ENCODE peak calls at places on chromosome 18, in ten cellular contexts. One of them, this sample, is unnamed.

GRCh38 chr18:76454429-76454828 is 40.6 kb downstream of the ZNF516 start:
- DNase-seq in mucosa of gallbladder: no peak
- DNase-seq in activated naive CD8-positive, alpha-beta T cell treated with anti-CD3 and anti-CD28 coated beads, Interleukin-2, amount 50 U/mL, for 24 hours: no peak
- DNase-seq in RWPE1: no peak
- DNase-seq in ACHN: no peak
- DNase-seq in activated naive CD4-positive, alpha-beta T cell: no peak
- DNase-seq in substantia nigra: no peak
- DNase-seq in HT1080: no peak
- DNase-seq in amniotic stem cell: no peak
- DNase-seq in activated CD4-positive, alpha-beta T cell treated with anti-CD3 and anti-CD28 coated beads, Interleukin-2, amount 10 ng/mL, durations not matched to agents 7 days and 5 days: no peak
- DNase-seq in this sample: no peak

GRCh38 chr18:78729099-78729467 is 250.5 kb upstream of the SALL3 start:
- DNase-seq in activated naive CD4-positive, alpha-beta T cell: no peak
- DNase-seq in HT1080: no peak
- DNase-seq in activated CD4-positive, alpha-beta T cell treated with anti-CD3 and anti-CD28 coated beads, Interleukin-2, amount 10 ng/mL, durations not matched to agents 7 days and 5 days: no peak
- DNase-seq in ACHN: no peak
- DNase-seq in amniotic stem cell: no peak
- DNase-seq in activated naive CD8-positive, alpha-beta T cell treated with anti-CD3 and anti-CD28 coated beads, Interleukin-2, amount 50 U/mL, for 24 hours: no peak
- DNase-seq in mucosa of gallbladder: no peak
- DNase-seq in RWPE1: no peak
- DNase-seq in substantia nigra: no peak
- DNase-seq in this sample: no peak

GRCh38 chr18:48590678-48591077 is 51.8 kb downstream of the CTIF start:
- DNase-seq in ACHN: peak
- DNase-seq in amniotic stem cell: peak
- DNase-seq in RWPE1: no peak
- DNase-seq in HT1080: peak
- DNase-seq in substantia nigra: no peak
- DNase-seq in mucosa of gallbladder: no peak
- DNase-seq in activated CD4-positive, alpha-beta T cell treated with anti-CD3 and anti-CD28 coated beads, Interleukin-2, amount 10 ng/mL, durations not matched to agents 7 days and 5 days: no peak
- DNase-seq in activated naive CD8-positive, alpha-beta T cell treated with anti-CD3 and anti-CD28 coated beads, Interleukin-2, amount 50 U/mL, for 24 hours: no peak
- DNase-seq in activated naive CD4-positive, alpha-beta T cell: no peak
- DNase-seq in this sample: no peak

GRCh38 chr18:33210575-33211189 is 229.8 kb downstream of the CCDC178 start:
- DNase-seq in HT1080: peak
- DNase-seq in ACHN: peak
- DNase-seq in RWPE1: no peak
- DNase-seq in substantia nigra: no peak
- DNase-seq in amniotic stem cell: peak
- DNase-seq in activated naive CD4-positive, alpha-beta T cell: no peak
- DNase-seq in activated CD4-positive, alpha-beta T cell treated with anti-CD3 and anti-CD28 coated beads, Interleukin-2, amount 10 ng/mL, durations not matched to agents 7 days and 5 days: no peak
- DNase-seq in activated naive CD8-positive, alpha-beta T cell treated with anti-CD3 and anti-CD28 coated beads, Interleukin-2, amount 50 U/mL, for 24 hours: no peak
- DNase-seq in mucosa of gallbladder: no peak
- DNase-seq in this sample: no peak

GRCh38 chr18:62418258-62418657 is 93.1 kb downstream of the TNFRSF11A start:
- DNase-seq in activated naive CD4-positive, alpha-beta T cell: no peak
- DNase-seq in ACHN: no peak
- DNase-seq in amniotic stem cell: no peak
- DNase-seq in substantia nigra: no peak
- DNase-seq in HT1080: no peak
- DNase-seq in mucosa of gallbladder: no peak
- DNase-seq in activated CD4-positive, alpha-beta T cell treated with anti-CD3 and anti-CD28 coated beads, Interleukin-2, amount 10 ng/mL, durations not matched to agents 7 days and 5 days: peak
- DNase-seq in RWPE1: no peak
- DNase-seq in activated naive CD8-positive, alpha-beta T cell treated with anti-CD3 and anti-CD28 coated beads, Interleukin-2, amount 50 U/mL, for 24 hours: no peak
- DNase-seq in this sample: no peak

GRCh38 chr18:64258111-64258650 is 109.3 kb upstream of the LINC00305 start:
- DNase-seq in amniotic stem cell: no peak
- DNase-seq in activated naive CD4-positive, alpha-beta T cell: no peak
- DNase-seq in HT1080: peak
- DNase-seq in ACHN: no peak
- DNase-seq in activated CD4-positive, alpha-beta T cell treated with anti-CD3 and anti-CD28 coated beads, Interleukin-2, amount 10 ng/mL, durations not matched to agents 7 days and 5 days: no peak
- DNase-seq in activated naive CD8-positive, alpha-beta T cell treated with anti-CD3 and anti-CD28 coated beads, Interleukin-2, amount 50 U/mL, for 24 hours: no peak
- DNase-seq in substantia nigra: no peak
- DNase-seq in mucosa of gallbladder: no peak
- DNase-seq in RWPE1: no peak
- DNase-seq in this sample: no peak

GRCh38 chr18:75284566-75284965 is 74.0 kb downstream of the TSHZ1 start:
- DNase-seq in ACHN: no peak
- DNase-seq in activated naive CD8-positive, alpha-beta T cell treated with anti-CD3 and anti-CD28 coated beads, Interleukin-2, amount 50 U/mL, for 24 hours: no peak
- DNase-seq in mucosa of gallbladder: no peak
- DNase-seq in HT1080: no peak
- DNase-seq in amniotic stem cell: no peak
- DNase-seq in substantia nigra: no peak
- DNase-seq in activated CD4-positive, alpha-beta T cell treated with anti-CD3 and anti-CD28 coated beads, Interleukin-2, amount 10 ng/mL, durations not matched to agents 7 days and 5 days: no peak
- DNase-seq in RWPE1: no peak
- DNase-seq in activated naive CD4-positive, alpha-beta T cell: no peak
- DNase-seq in this sample: no peak

GRCh38 chr18:42486296-42486695 is 531.3 kb downstream of the PIK3C3 start:
- DNase-seq in amniotic stem cell: no peak
- DNase-seq in activated CD4-positive, alpha-beta T cell treated with anti-CD3 and anti-CD28 coated beads, Interleukin-2, amount 10 ng/mL, durations not matched to agents 7 days and 5 days: no peak
- DNase-seq in mucosa of gallbladder: peak
- DNase-seq in substantia nigra: no peak
- DNase-seq in RWPE1: no peak
- DNase-seq in ACHN: no peak
- DNase-seq in HT1080: no peak
- DNase-seq in activated naive CD8-positive, alpha-beta T cell treated with anti-CD3 and anti-CD28 coated beads, Interleukin-2, amount 50 U/mL, for 24 hours: no peak
- DNase-seq in activated naive CD4-positive, alpha-beta T cell: no peak
- DNase-seq in this sample: no peak

GRCh38 chr18:37385846-37386435 is 179.7 kb downstream of the CELF4 start:
- DNase-seq in mucosa of gallbladder: no peak
- DNase-seq in activated CD4-positive, alpha-beta T cell treated with anti-CD3 and anti-CD28 coated beads, Interleukin-2, amount 10 ng/mL, durations not matched to agents 7 days and 5 days: peak
- DNase-seq in substantia nigra: no peak
- DNase-seq in amniotic stem cell: no peak
- DNase-seq in ACHN: peak
- DNase-seq in activated naive CD4-positive, alpha-beta T cell: no peak
- DNase-seq in activated naive CD8-positive, alpha-beta T cell treated with anti-CD3 and anti-CD28 coated beads, Interleukin-2, amount 50 U/mL, for 24 hours: no peak
- DNase-seq in RWPE1: peak
- DNase-seq in HT1080: no peak
- DNase-seq in this sample: no peak

GRCh38 chr18:8816805-8817204 is 111.4 kb downstream of the MTCL1 start:
- DNase-seq in ACHN: no peak
- DNase-seq in RWPE1: no peak
- DNase-seq in HT1080: no peak
- DNase-seq in activated CD4-positive, alpha-beta T cell treated with anti-CD3 and anti-CD28 coated beads, Interleukin-2, amount 10 ng/mL, durations not matched to agents 7 days and 5 days: no peak
- DNase-seq in mucosa of gallbladder: no peak
- DNase-seq in amniotic stem cell: peak
- DNase-seq in activated naive CD8-positive, alpha-beta T cell treated with anti-CD3 and anti-CD28 coated beads, Interleukin-2, amount 50 U/mL, for 24 hours: no peak
- DNase-seq in substantia nigra: no peak
- DNase-seq in activated naive CD4-positive, alpha-beta T cell: no peak
- DNase-seq in this sample: no peak

GRCh38 chr18:3619222-3619621 is 169.2 kb downstream of the TGIF1 start:
- DNase-seq in HT1080: no peak
- DNase-seq in activated CD4-positive, alpha-beta T cell treated with anti-CD3 and anti-CD28 coated beads, Interleukin-2, amount 10 ng/mL, durations not matched to agents 7 days and 5 days: no peak
- DNase-seq in mucosa of gallbladder: no peak
- DNase-seq in substantia nigra: no peak
- DNase-seq in amniotic stem cell: no peak
- DNase-seq in activated naive CD4-positive, alpha-beta T cell: no peak
- DNase-seq in ACHN: no peak
- DNase-seq in activated naive CD8-positive, alpha-beta T cell treated with anti-CD3 and anti-CD28 coated beads, Interleukin-2, amount 50 U/mL, for 24 hours: no peak
- DNase-seq in RWPE1: no peak
- DNase-seq in this sample: no peak

GRCh38 chr18:80096032-80096565 is 13.0 kb upstream of the ADNP2 start:
- DNase-seq in HT1080: no peak
- DNase-seq in activated naive CD8-positive, alpha-beta T cell treated with anti-CD3 and anti-CD28 coated beads, Interleukin-2, amount 50 U/mL, for 24 hours: no peak
- DNase-seq in substantia nigra: no peak
- DNase-seq in activated CD4-positive, alpha-beta T cell treated with anti-CD3 and anti-CD28 coated beads, Interleukin-2, amount 10 ng/mL, durations not matched to agents 7 days and 5 days: no peak
- DNase-seq in ACHN: no peak
- DNase-seq in RWPE1: no peak
- DNase-seq in mucosa of gallbladder: peak
- DNase-seq in amniotic stem cell: no peak
- DNase-seq in activated naive CD4-positive, alpha-beta T cell: no peak
- DNase-seq in this sample: no peak

GRCh38 chr18:31658670-31659573 is 25.5 kb downstream of the B4GALT6 start:
- DNase-seq in activated CD4-positive, alpha-beta T cell treated with anti-CD3 and anti-CD28 coated beads, Interleukin-2, amount 10 ng/mL, durations not matched to agents 7 days and 5 days: no peak
- DNase-seq in substantia nigra: no peak
- DNase-seq in activated naive CD8-positive, alpha-beta T cell treated with anti-CD3 and anti-CD28 coated beads, Interleukin-2, amount 50 U/mL, for 24 hours: no peak
- DNase-seq in RWPE1: no peak
- DNase-seq in ACHN: no peak
- DNase-seq in amniotic stem cell: no peak
- DNase-seq in activated naive CD4-positive, alpha-beta T cell: no peak
- DNase-seq in mucosa of gallbladder: no peak
- DNase-seq in HT1080: peak
- DNase-seq in this sample: no peak

GRCh38 chr18:71995895-71996443 is 548.2 kb downstream of the CBLN2 start:
- DNase-seq in ACHN: peak
- DNase-seq in activated naive CD4-positive, alpha-beta T cell: no peak
- DNase-seq in RWPE1: no peak
- DNase-seq in substantia nigra: no peak
- DNase-seq in HT1080: no peak
- DNase-seq in activated naive CD8-positive, alpha-beta T cell treated with anti-CD3 and anti-CD28 coated beads, Interleukin-2, amount 50 U/mL, for 24 hours: no peak
- DNase-seq in activated CD4-positive, alpha-beta T cell treated with anti-CD3 and anti-CD28 coated beads, Interleukin-2, amount 10 ng/mL, durations not matched to agents 7 days and 5 days: no peak
- DNase-seq in mucosa of gallbladder: no peak
- DNase-seq in amniotic stem cell: no peak
- DNase-seq in this sample: no peak

GRCh38 chr18:3453540-3454364 is 3.8 kb downstream of the TGIF1 start:
- DNase-seq in RWPE1: peak
- DNase-seq in activated naive CD4-positive, alpha-beta T cell: no peak
- DNase-seq in activated CD4-positive, alpha-beta T cell treated with anti-CD3 and anti-CD28 coated beads, Interleukin-2, amount 10 ng/mL, durations not matched to agents 7 days and 5 days: peak
- DNase-seq in HT1080: peak
- DNase-seq in ACHN: peak
- DNase-seq in mucosa of gallbladder: peak
- DNase-seq in substantia nigra: no peak
- DNase-seq in amniotic stem cell: peak
- DNase-seq in activated naive CD8-positive, alpha-beta T cell treated with anti-CD3 and anti-CD28 coated beads, Interleukin-2, amount 50 U/mL, for 24 hours: peak
- DNase-seq in this sample: peak

GRCh38 chr18:44742741-44743311 is 62.1 kb downstream of the SETBP1 start:
- DNase-seq in activated naive CD8-positive, alpha-beta T cell treated with anti-CD3 and anti-CD28 coated beads, Interleukin-2, amount 50 U/mL, for 24 hours: no peak
- DNase-seq in RWPE1: no peak
- DNase-seq in mucosa of gallbladder: peak
- DNase-seq in activated naive CD4-positive, alpha-beta T cell: no peak
- DNase-seq in ACHN: no peak
- DNase-seq in amniotic stem cell: no peak
- DNase-seq in substantia nigra: no peak
- DNase-seq in activated CD4-positive, alpha-beta T cell treated with anti-CD3 and anti-CD28 coated beads, Interleukin-2, amount 10 ng/mL, durations not matched to agents 7 days and 5 days: no peak
- DNase-seq in HT1080: peak
- DNase-seq in this sample: no peak

GRCh38 chr18:10225300-10225699 is 229.1 kb upstream of the APCDD1 start:
- DNase-seq in amniotic stem cell: no peak
- DNase-seq in substantia nigra: no peak
- DNase-seq in activated naive CD4-positive, alpha-beta T cell: no peak
- DNase-seq in HT1080: no peak
- DNase-seq in ACHN: no peak
- DNase-seq in mucosa of gallbladder: no peak
- DNase-seq in activated naive CD8-positive, alpha-beta T cell treated with anti-CD3 and anti-CD28 coated beads, Interleukin-2, amount 50 U/mL, for 24 hours: no peak
- DNase-seq in activated CD4-positive, alpha-beta T cell treated with anti-CD3 and anti-CD28 coated beads, Interleukin-2, amount 10 ng/mL, durations not matched to agents 7 days and 5 days: no peak
- DNase-seq in RWPE1: no peak
- DNase-seq in this sample: no peak

GRCh38 chr18:55781481-55781957 is 193.5 kb upstream of the TCF4 start:
- DNase-seq in activated CD4-positive, alpha-beta T cell treated with anti-CD3 and anti-CD28 coated beads, Interleukin-2, amount 10 ng/mL, durations not matched to agents 7 days and 5 days: no peak
- DNase-seq in HT1080: peak
- DNase-seq in activated naive CD4-positive, alpha-beta T cell: no peak
- DNase-seq in amniotic stem cell: no peak
- DNase-seq in mucosa of gallbladder: no peak
- DNase-seq in ACHN: peak
- DNase-seq in substantia nigra: peak
- DNase-seq in RWPE1: peak
- DNase-seq in activated naive CD8-positive, alpha-beta T cell treated with anti-CD3 and anti-CD28 coated beads, Interleukin-2, amount 50 U/mL, for 24 hours: no peak
- DNase-seq in this sample: peak

GRCh38 chr18:76522104-76522503 is 27.1 kb upstream of the ZNF516 start:
- DNase-seq in HT1080: no peak
- DNase-seq in mucosa of gallbladder: no peak
- DNase-seq in activated CD4-positive, alpha-beta T cell treated with anti-CD3 and anti-CD28 coated beads, Interleukin-2, amount 10 ng/mL, durations not matched to agents 7 days and 5 days: no peak
- DNase-seq in amniotic stem cell: no peak
- DNase-seq in activated naive CD8-positive, alpha-beta T cell treated with anti-CD3 and anti-CD28 coated beads, Interleukin-2, amount 50 U/mL, for 24 hours: no peak
- DNase-seq in substantia nigra: no peak
- DNase-seq in RWPE1: no peak
- DNase-seq in activated naive CD4-positive, alpha-beta T cell: no peak
- DNase-seq in ACHN: no peak
- DNase-seq in this sample: no peak

GRCh38 chr18:8747440-8747937 is 42.1 kb downstream of the MTCL1 start:
- DNase-seq in amniotic stem cell: peak
- DNase-seq in HT1080: peak
- DNase-seq in ACHN: peak
- DNase-seq in RWPE1: no peak
- DNase-seq in mucosa of gallbladder: no peak
- DNase-seq in activated CD4-positive, alpha-beta T cell treated with anti-CD3 and anti-CD28 coated beads, Interleukin-2, amount 10 ng/mL, durations not matched to agents 7 days and 5 days: no peak
- DNase-seq in activated naive CD8-positive, alpha-beta T cell treated with anti-CD3 and anti-CD28 coated beads, Interleukin-2, amount 50 U/mL, for 24 hours: no peak
- DNase-seq in substantia nigra: no peak
- DNase-seq in activated naive CD4-positive, alpha-beta T cell: no peak
- DNase-seq in this sample: no peak

GRCh38 chr18:72672364-72673151 is 128.4 kb upstream of the CBLN2 start:
- DNase-seq in substantia nigra: no peak
- DNase-seq in activated naive CD8-positive, alpha-beta T cell treated with anti-CD3 and anti-CD28 coated beads, Interleukin-2, amount 50 U/mL, for 24 hours: peak
- DNase-seq in amniotic stem cell: peak
- DNase-seq in mucosa of gallbladder: no peak
- DNase-seq in ACHN: peak
- DNase-seq in RWPE1: peak
- DNase-seq in HT1080: peak
- DNase-seq in activated naive CD4-positive, alpha-beta T cell: no peak
- DNase-seq in activated CD4-positive, alpha-beta T cell treated with anti-CD3 and anti-CD28 coated beads, Interleukin-2, amount 10 ng/mL, durations not matched to agents 7 days and 5 days: peak
- DNase-seq in this sample: no peak

GRCh38 chr18:21632393-21632792 is 20.3 kb downstream of the SNRPD1 start:
- DNase-seq in mucosa of gallbladder: no peak
- DNase-seq in amniotic stem cell: no peak
- DNase-seq in RWPE1: no peak
- DNase-seq in substantia nigra: no peak
- DNase-seq in activated naive CD8-positive, alpha-beta T cell treated with anti-CD3 and anti-CD28 coated beads, Interleukin-2, amount 50 U/mL, for 24 hours: no peak
- DNase-seq in HT1080: no peak
- DNase-seq in activated naive CD4-positive, alpha-beta T cell: no peak
- DNase-seq in activated CD4-positive, alpha-beta T cell treated with anti-CD3 and anti-CD28 coated beads, Interleukin-2, amount 10 ng/mL, durations not matched to agents 7 days and 5 days: no peak
- DNase-seq in ACHN: no peak
- DNase-seq in this sample: no peak

GRCh38 chr18:52572036-52572750 is 232.2 kb downstream of the DCC start:
- DNase-seq in activated naive CD4-positive, alpha-beta T cell: no peak
- DNase-seq in HT1080: no peak
- DNase-seq in activated CD4-positive, alpha-beta T cell treated with anti-CD3 and anti-CD28 coated beads, Interleukin-2, amount 10 ng/mL, durations not matched to agents 7 days and 5 days: no peak
- DNase-seq in substantia nigra: no peak
- DNase-seq in mucosa of gallbladder: no peak
- DNase-seq in amniotic stem cell: no peak
- DNase-seq in ACHN: no peak
- DNase-seq in activated naive CD8-positive, alpha-beta T cell treated with anti-CD3 and anti-CD28 coated beads, Interleukin-2, amount 50 U/mL, for 24 hours: no peak
- DNase-seq in RWPE1: no peak
- DNase-seq in this sample: no peak

GRCh38 chr18:11860594-11861450 is 9.6 kb downstream of the CHMP1B start:
- DNase-seq in amniotic stem cell: no peak
- DNase-seq in activated naive CD4-positive, alpha-beta T cell: no peak
- DNase-seq in RWPE1: no peak
- DNase-seq in activated naive CD8-positive, alpha-beta T cell treated with anti-CD3 and anti-CD28 coated beads, Interleukin-2, amount 50 U/mL, for 24 hours: no peak
- DNase-seq in mucosa of gallbladder: no peak
- DNase-seq in activated CD4-positive, alpha-beta T cell treated with anti-CD3 and anti-CD28 coated beads, Interleukin-2, amount 10 ng/mL, durations not matched to agents 7 days and 5 days: no peak
- DNase-seq in substantia nigra: no peak
- DNase-seq in ACHN: no peak
- DNase-seq in HT1080: no peak
- DNase-seq in this sample: no peak

GRCh38 chr18:60329131-60329530 is 43.4 kb downstream of the MC4R start:
- DNase-seq in activated naive CD8-positive, alpha-beta T cell treated with anti-CD3 and anti-CD28 coated beads, Interleukin-2, amount 50 U/mL, for 24 hours: no peak
- DNase-seq in mucosa of gallbladder: no peak
- DNase-seq in activated naive CD4-positive, alpha-beta T cell: no peak
- DNase-seq in ACHN: no peak
- DNase-seq in substantia nigra: no peak
- DNase-seq in activated CD4-positive, alpha-beta T cell treated with anti-CD3 and anti-CD28 coated beads, Interleukin-2, amount 10 ng/mL, durations not matched to agents 7 days and 5 days: no peak
- DNase-seq in RWPE1: no peak
- DNase-seq in HT1080: no peak
- DNase-seq in amniotic stem cell: no peak
- DNase-seq in this sample: no peak

GRCh38 chr18:58201268-58201667 is 157.2 kb downstream of the NEDD4L start:
- DNase-seq in substantia nigra: no peak
- DNase-seq in ACHN: no peak
- DNase-seq in activated naive CD4-positive, alpha-beta T cell: no peak
- DNase-seq in mucosa of gallbladder: no peak
- DNase-seq in RWPE1: no peak
- DNase-seq in activated CD4-positive, alpha-beta T cell treated with anti-CD3 and anti-CD28 coated beads, Interleukin-2, amount 10 ng/mL, durations not matched to agents 7 days and 5 days: no peak
- DNase-seq in HT1080: no peak
- DNase-seq in activated naive CD8-positive, alpha-beta T cell treated with anti-CD3 and anti-CD28 coated beads, Interleukin-2, amount 50 U/mL, for 24 hours: no peak
- DNase-seq in amniotic stem cell: no peak
- DNase-seq in this sample: no peak

GRCh38 chr18:8777846-8778245 is 72.5 kb downstream of the MTCL1 start:
- DNase-seq in mucosa of gallbladder: no peak
- DNase-seq in HT1080: no peak
- DNase-seq in activated naive CD8-positive, alpha-beta T cell treated with anti-CD3 and anti-CD28 coated beads, Interleukin-2, amount 50 U/mL, for 24 hours: no peak
- DNase-seq in substantia nigra: no peak
- DNase-seq in activated CD4-positive, alpha-beta T cell treated with anti-CD3 and anti-CD28 coated beads, Interleukin-2, amount 10 ng/mL, durations not matched to agents 7 days and 5 days: no peak
- DNase-seq in amniotic stem cell: no peak
- DNase-seq in ACHN: no peak
- DNase-seq in activated naive CD4-positive, alpha-beta T cell: no peak
- DNase-seq in RWPE1: no peak
- DNase-seq in this sample: no peak

GRCh38 chr18:76482971-76483691 is 11.9 kb downstream of the ZNF516 start:
- DNase-seq in activated naive CD4-positive, alpha-beta T cell: no peak
- DNase-seq in RWPE1: no peak
- DNase-seq in activated CD4-positive, alpha-beta T cell treated with anti-CD3 and anti-CD28 coated beads, Interleukin-2, amount 10 ng/mL, durations not matched to agents 7 days and 5 days: no peak
- DNase-seq in mucosa of gallbladder: peak
- DNase-seq in amniotic stem cell: no peak
- DNase-seq in substantia nigra: no peak
- DNase-seq in activated naive CD8-positive, alpha-beta T cell treated with anti-CD3 and anti-CD28 coated beads, Interleukin-2, amount 50 U/mL, for 24 hours: no peak
- DNase-seq in HT1080: no peak
- DNase-seq in ACHN: no peak
- DNase-seq in this sample: no peak